ENCODE peak calls at places on chromosome X, in five cellular contexts. D, B, N, Y and P are unnamed samples.

GRCh38 chrX:11533211-11533651 is 132.5 kb downstream of the ARHGAP6 start:
- DNase-seq in B (peak; percentile 82), D (peak; percentile 66), Y (peak; percentile 45), N (peak; percentile 88), P (no peak)

GRCh38 chrX:13688384-13688771 is 550 bp upstream of the RAB9A start:
- DNase-seq in B (no peak), N (no peak), D (no peak), Y (no peak), P (no peak)

GRCh38 chrX:28876415-28876814 is 289.2 kb downstream of the IL1RAPL1 start:
- DNase-seq in Y (no peak), B (no peak), N (no peak), D (no peak), P (no peak)

GRCh38 chrX:104270212-104270611 is 15.5 kb upstream of the ESX1 start:
- DNase-seq in B (no peak), D (no peak), N (no peak), Y (no peak), P (no peak)

GRCh38 chrX:54492340-54492739 is 3.7 kb downstream of the FGD1 start:
- DNase-seq in Y (peak; percentile 5), B (peak; percentile 65), N (peak; percentile 77), D (peak; percentile 66), P (no peak)

GRCh38 chrX:151488677-151489076 is 74.8 kb upstream of the PASD1 start:
- DNase-seq in B (peak; percentile 1), N (no peak), D (peak; percentile 7), Y (no peak), P (no peak)

GRCh38 chrX:56600141-56600540 is 36.7 kb downstream of the UBQLN2 start:
- DNase-seq in Y (no peak), B (peak; percentile 19), N (peak; percentile 0), D (peak; percentile 16), P (no peak)

GRCh38 chrX:120726294-120726693 is 96.4 kb upstream of the C1GALT1C1 start:
- DNase-seq in B (no peak), Y (peak; percentile 56), D (no peak), N (no peak), P (no peak)

GRCh38 chrX:51144828-51145442 is 187.7 kb upstream of the NUDT10 start:
- DNase-seq in Y (peak; percentile 34), D (peak; percentile 27), B (peak; percentile 41), N (peak; percentile 43), P (peak; percentile 35)

GRCh38 chrX:52015794-52016193 is 53.2 kb downstream of the MAGED4B start:
- DNase-seq in N (no peak), Y (no peak), D (no peak), B (no peak), P (no peak)

GRCh38 chrX:10121787-10122186 is 35.0 kb upstream of the CLCN4 start:
- DNase-seq in Y (peak; percentile 81), N (no peak), B (peak; percentile 13), D (no peak), P (no peak)

GRCh38 chrX:109533005-109533404 is 3.6 kb upstream of the NXT2 start:
- DNase-seq in N (no peak), Y (no peak), D (no peak), B (no peak), P (no peak)

GRCh38 chrX:46636223-46636622 is 62.7 kb downstream of the CHST7 start:
- DNase-seq in Y (no peak), N (no peak), B (no peak), D (no peak), P (no peak)

GRCh38 chrX:17397074-17397473 is 22.1 kb downstream of the NHS start:
- DNase-seq in D (peak; percentile 67), B (no peak), Y (no peak), N (peak; percentile 42), P (no peak)

GRCh38 chrX:48278958-48279357 is 23.8 kb downstream of the SSX1 start:
- DNase-seq in N (peak; percentile 73), B (no peak), Y (no peak), D (no peak), P (no peak)

GRCh38 chrX:45421806-45422205 is 221.1 kb upstream of the DIPK2B start:
- DNase-seq in B (no peak), D (no peak), Y (no peak), N (peak; percentile 28), P (no peak)

GRCh38 chrX:140918398-140919043 is 83.9 kb upstream of the SPANXB1 start:
- DNase-seq in B (peak; percentile 80), Y (no peak), D (peak; percentile 64), N (peak; percentile 71), P (peak; percentile 38)

GRCh38 chrX:51759055-51759454 is 15.8 kb downstream of the GSPT2 start:
- DNase-seq in B (no peak), N (no peak), D (no peak), Y (no peak), P (no peak)

GRCh38 chrX:132592880-132593279 is 104.0 kb upstream of the MBNL3 start:
- DNase-seq in N (peak; percentile 15), D (peak; percentile 6), B (peak; percentile 26), Y (peak; percentile 7), P (peak; percentile 24)
- TF ChIP-seq CTCF in N (peak; percentile 35), D (peak; percentile 42), B (peak; percentile 55), Y (peak; percentile 54), P (no peak)

GRCh38 chrX:67523932-67524331 is 19.9 kb upstream of the AR start:
- DNase-seq in D (no peak), N (no peak), B (no peak), Y (no peak), P (no peak)

GRCh38 chrX:67524428-67524827 is 19.4 kb upstream of the AR start:
- DNase-seq in N (no peak), B (no peak), D (no peak), Y (no peak), P (no peak)

GRCh38 chrX:67524950-67525691 is 18.7 kb upstream of the AR start:
- DNase-seq in N (no peak), D (no peak), Y (no peak), B (no peak), P (no peak)

GRCh38 chrX:67520671-67521070 is 23.1 kb upstream of the AR start:
- DNase-seq in N (no peak), Y (no peak), B (no peak), D (no peak), P (no peak)

DNA sequence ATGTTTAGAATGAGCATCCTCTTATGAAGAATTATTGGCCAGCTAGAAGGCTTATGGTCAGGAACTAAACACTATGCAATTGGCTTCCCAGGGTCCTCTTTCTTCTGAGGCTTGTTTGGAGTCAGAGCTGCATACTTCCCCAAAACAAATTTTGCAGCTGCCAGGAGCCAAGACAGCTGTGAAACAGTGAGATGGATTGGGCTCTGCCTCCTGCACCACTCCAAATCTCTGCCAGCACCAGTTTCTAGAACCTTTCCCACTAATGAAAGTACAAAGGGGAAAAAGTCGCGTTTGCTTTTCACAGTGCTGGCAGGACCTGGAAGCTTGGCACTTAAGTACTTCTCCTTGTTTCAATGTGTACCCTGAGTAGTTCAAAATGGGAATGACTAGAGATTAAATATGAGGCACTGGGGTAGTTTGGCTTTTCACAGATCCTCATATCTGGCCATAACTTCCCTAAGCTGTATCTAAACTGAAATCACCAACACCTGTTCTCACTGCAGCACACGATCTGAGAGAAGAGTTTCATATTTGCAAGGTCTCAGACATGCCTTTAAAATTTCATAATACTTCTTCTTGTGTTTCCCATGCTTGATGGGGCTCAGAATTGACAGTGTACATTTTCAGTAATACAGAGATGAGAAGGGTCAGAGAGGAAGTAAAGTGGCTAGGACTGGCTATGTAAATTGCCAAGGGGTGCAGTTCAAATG is 20.7 kb upstream of the AR start:
- DNase-seq in B (no peak), N (no peak), Y (no peak), D (no peak), P (no peak)
- TF ChIP-seq CTCF in B (no peak), N (no peak), Y (no peak), D (no peak), P (no peak)

GRCh38 chrX:131747173-131747572 is 203.3 kb downstream of the OR13H1 start:
- DNase-seq in B (no peak), N (peak; percentile 88), Y (peak; percentile 18), D (no peak), P (no peak)
- TF ChIP-seq CTCF in B (no peak), N (peak; percentile 45), Y (no peak), D (no peak), P (no peak)

GRCh38 chrX:23509256-23509655 is 158.0 kb upstream of the PRDX4 start:
- DNase-seq in D (no peak), B (no peak), N (no peak), Y (no peak), P (no peak)
- TF ChIP-seq CTCF in D (no peak), B (no peak), N (no peak), Y (no peak), P (no peak)

GRCh38 chrX:63270873-63271272 is 80.3 kb downstream of the SPIN4 start:
- DNase-seq in D (no peak), Y (no peak), B (no peak), N (no peak), P (no peak)

GRCh38 chrX:63275127-63275526 is 76.0 kb downstream of the SPIN4 start:
- DNase-seq in Y (no peak), D (peak; percentile 41), N (peak; percentile 25), B (peak; percentile 10), P (peak; percentile 51)
- TF ChIP-seq CTCF in Y (peak; percentile 22), D (peak; percentile 60), N (peak; percentile 60), B (peak; percentile 45), P (peak; percentile 41)

GRCh38 chrX:39149761-39150160 is 348.5 kb downstream of the MID1IP1 start:
- DNase-seq in B (peak; percentile 50), N (peak; percentile 55), D (peak; percentile 60), Y (no peak), P (peak; percentile 64)
- TF ChIP-seq CTCF in B (peak; percentile 69), N (peak; percentile 72), D (peak; percentile 75), Y (peak; percentile 66), P (peak; percentile 72)

DNA sequence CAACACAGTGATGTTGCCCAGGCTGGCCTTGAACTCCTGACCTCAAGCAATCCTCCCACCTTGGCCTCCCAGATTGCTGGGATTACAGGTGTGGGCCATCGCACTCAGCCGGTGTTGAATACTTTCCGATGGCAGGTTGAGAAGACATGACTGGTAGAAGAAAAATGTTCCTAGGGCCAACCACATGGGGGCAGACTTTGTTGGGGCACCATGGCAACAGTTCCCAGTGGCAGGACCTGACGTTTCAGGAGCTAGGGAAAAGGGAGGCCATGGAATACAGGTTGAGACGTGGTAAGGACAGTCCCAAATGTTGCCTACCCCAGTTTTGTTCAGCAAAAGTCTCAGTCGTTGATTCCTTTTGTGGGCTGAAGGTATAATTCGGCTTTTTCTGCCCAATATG is 134.6 kb downstream of the ASMT start:
- DNase-seq in Y (no peak), D (no peak), B (no peak), N (no peak), P (no peak)
- TF ChIP-seq CTCF in Y (no peak), D (no peak), B (no peak), N (no peak), P (no peak)